ENCODE peak calls at places on chromosomes 7 and 10, in six cellular contexts. A, T, L, D, J and K are unnamed samples. For H3K4me1 and H3K9me3, the result is how much of the 10 kb centered on the place peaks cover.

GRCh38 chr10:43781480-43782361 is 133.0 kb upstream of the ZNF32 start:
- DNase-seq in L (peak), T (peak), A (no peak), J (no peak), D (no peak), K (peak)

GRCh38 chr7:41559426-41559825 is 143.5 kb downstream of the INHBA start:
- DNase-seq in A (no peak), J (no peak), D (no peak), L (peak), T (peak), K (no peak)

GRCh38 chr10:80596391-80597257 is 58.9 kb downstream of the SH2D4B start:
- DNase-seq in L (peak), J (peak), A (peak), T (peak), D (peak), K (peak)

GRCh38 chr7:10888861-10889260 is 84.8 kb upstream of the PHF14 start:
- DNase-seq in T (peak), J (peak), A (no peak), L (no peak), D (no peak), K (no peak)

GRCh38 chr7:1755783-1756626 is 85.9 kb downstream of the ELFN1 start:
- DNase-seq in L (no peak), J (peak), T (peak), D (no peak), A (no peak), K (no peak)

GRCh38 chr10:97926055-97926454 is 76.4 kb downstream of the GOLGA7B start:
- DNase-seq in L (no peak), J (no peak), T (no peak), A (no peak), D (no peak), K (no peak)

GRCh38 chr10:30705086-30705624 is 75.6 kb upstream of the LYZL2 start:
- DNase-seq in T (no peak), D (no peak), A (no peak), L (no peak), J (peak), K (no peak)

GRCh38 chr10:70362357-70362756 is 20.1 kb downstream of the LRRC20 start:
- DNase-seq in T (no peak), J (no peak), L (no peak), D (no peak), A (no peak), K (no peak)

GRCh38 chr7:143299840-143300239 is 11.7 kb downstream of the CASP2 start:
- DNase-seq in T (peak), A (peak), L (no peak), D (peak), J (peak), K (peak)

GRCh38 chr10:132784582-132785432 is 1.1 kb downstream of the NKX6-2 start:
- DNase-seq in D (no peak), J (no peak), T (peak), A (no peak), L (no peak), K (no peak)

GRCh38 chr10:21860718-21861117 is 142.8 kb downstream of the DNAJC1 start:
- DNase-seq in T (peak), J (no peak), D (no peak), A (no peak), L (peak), K (no peak)

GRCh38 chr10:50501899-50502556 is 121.7 kb downstream of the SGMS1 start:
- DNase-seq in A (no peak), D (no peak), L (no peak), T (peak), J (no peak), K (no peak)

GRCh38 chr10:103554488-103555320 is 61.2 kb downstream of the NEURL1 start:
- DNase-seq in A (peak), T (peak), L (peak), D (peak), J (no peak), K (peak)

GRCh38 chr10:1173091-1173490 is 116.9 kb downstream of the WDR37 start:
- DNase-seq in A (no peak), T (no peak), D (no peak), J (no peak), L (no peak), K (no peak)

GRCh38 chr7:20299647-20300312 is 30.9 kb upstream of the ITGB8 start:
- DNase-seq in A (no peak), J (no peak), T (no peak), D (no peak), L (peak), K (no peak)

GRCh38 chr10:76257816-76258215 is 826.4 kb downstream of the LRMDA start:
- DNase-seq in T (no peak), A (no peak), D (no peak), J (no peak), L (no peak), K (no peak)

GRCh38 chr10:25867321-25867720 is 66.7 kb upstream of the MYO3A start:
- DNase-seq in J (no peak), D (no peak), A (no peak), T (no peak), L (no peak), K (no peak)

GRCh38 chr10:131843089-131843595 is 57.7 kb upstream of the PPP2R2D start:
- DNase-seq in J (no peak), D (no peak), L (no peak), A (no peak), T (peak), K (no peak)

GRCh38 chr7:66758964-66759628 is 18.6 kb downstream of the RABGEF1 start:
- DNase-seq in L (no peak), T (no peak), J (no peak), A (no peak), D (no peak), K (no peak)

GRCh38 chr7:1558841-1559625 is 3.0 kb upstream of the TMEM184A start:
- DNase-seq in T (peak), L (no peak), J (no peak), A (no peak), D (no peak), K (peak)

GRCh38 chr7:134470864-134471263 is 12.0 kb upstream of the AKR1B1 start:
- DNase-seq in D (no peak), A (no peak), L (peak), T (no peak), J (no peak), K (no peak)

GRCh38 chr10:89029785-89030437 is 39.3 kb downstream of the FAS start:
- DNase-seq in A (peak), L (peak), J (peak), T (no peak), D (peak), K (peak)

GRCh38 chr10:89553064-89553734 is 17.8 kb upstream of the SLC16A12 start:
- DNase-seq in D (no peak), J (no peak), T (peak), A (no peak), L (peak), K (no peak)

GRCh38 chr7:29270979-29271658 is 76.5 kb downstream of the CHN2 start:
- DNase-seq in T (no peak), J (no peak), D (no peak), L (no peak), A (no peak), K (no peak)

GRCh38 chr7:4800487-4800886 is 25.1 kb downstream of the AP5Z1 start:
- DNase-seq in T (peak), J (no peak), L (no peak), D (no peak), A (no peak), K (no peak)

GRCh38 chr10:33776419-33776818 is 442.0 kb upstream of the NRP1 start:
- DNase-seq in D (no peak), J (no peak), A (no peak), L (no peak), T (no peak), K (no peak)

GRCh38 chr7:23955145-23955544 is 245.1 kb downstream of the STK31 start:
- DNase-seq in A (no peak), D (no peak), L (peak), T (no peak), J (no peak), K (no peak)

DNA sequence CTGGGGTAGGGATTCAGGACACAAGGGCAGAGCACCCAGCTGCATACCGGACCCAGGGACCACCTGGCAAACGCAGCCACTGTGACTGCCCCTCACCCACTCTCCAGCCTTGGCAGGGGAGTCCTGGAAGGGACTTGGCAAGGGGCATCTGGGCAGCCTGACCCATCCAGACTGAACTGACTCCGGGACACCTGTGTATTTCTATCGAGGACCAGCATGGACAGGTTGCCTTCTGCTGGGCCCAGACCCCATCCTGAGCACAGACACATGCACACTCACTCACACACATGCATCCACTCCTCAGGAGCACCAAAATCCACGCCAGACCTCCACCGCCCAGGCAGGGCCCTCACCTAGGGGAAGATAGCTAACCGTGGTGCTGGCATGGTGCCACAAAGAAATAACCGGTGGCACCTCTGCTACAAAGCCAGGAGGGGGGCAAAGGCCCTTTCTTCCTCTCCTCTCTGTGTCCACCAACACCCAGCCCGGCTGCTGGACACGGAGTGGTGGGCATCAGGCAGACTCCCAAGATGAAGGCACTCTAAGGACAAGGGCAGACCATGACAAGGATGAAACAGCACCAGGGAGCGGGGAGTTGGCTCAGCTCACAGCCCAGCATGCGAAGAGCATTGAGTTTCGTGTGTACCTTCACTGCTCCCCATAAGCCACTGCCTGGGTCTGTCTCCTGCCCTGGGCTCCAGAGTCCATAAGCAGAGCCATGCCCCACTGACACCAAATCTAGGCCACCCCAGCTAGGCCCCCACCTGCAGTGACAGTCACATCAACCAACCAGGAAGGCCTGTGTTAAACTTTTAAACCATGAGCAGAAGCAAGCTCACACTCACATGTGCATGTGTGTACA is 35.3 kb downstream of the KCNH2 start:
- DNase-seq in J (no peak), D (no peak), A (no peak), T (peak), L (no peak), K (no peak)
- H3K4me1 ChIP-seq in J (under half), D (under half), A (under half), T (under half), L (under half), K (under half)

GRCh38 chr10:37813763-37814162 is 43.6 kb downstream of the ZNF248 start:
- DNase-seq in J (no peak), L (no peak), A (no peak), D (no peak), T (no peak), K (no peak)
- H3K9me3 ChIP-seq in J (under half), L (under half), A (under half), D (under half), T (under half), K (half or more)

GRCh38 chr7:102280521-102280920 is 6.1 kb upstream of the SH2B2 start:
- DNase-seq in J (no peak), L (no peak), A (no peak), T (no peak), D (no peak), K (no peak)

GRCh38 chr7:102282465-102283362 is 4.0 kb upstream of the SH2B2 start:
- DNase-seq in A (no peak), L (no peak), J (no peak), T (peak), D (no peak), K (no peak)

GRCh38 chr7:102277901-102278300 is 8.8 kb upstream of the SH2B2 start:
- DNase-seq in T (no peak), J (no peak), D (no peak), L (no peak), A (no peak), K (no peak)

GRCh38 chr7:102281785-102282184 is 4.9 kb upstream of the SH2B2 start:
- DNase-seq in T (no peak), A (no peak), L (no peak), J (no peak), D (no peak), K (no peak)

GRCh38 chr7:102279537-102280400 is 6.9 kb upstream of the SH2B2 start:
- DNase-seq in J (peak), T (peak), D (peak), L (peak), A (peak), K (peak)
- H3K27ac ChIP-seq in J (peak), T (no peak), D (no peak), L (no peak), A (no peak), K (no peak)

GRCh38 chr10:71462642-71462935 is 65.9 kb downstream of the CDH23 start:
- DNase-seq in L (no peak), D (no peak), A (no peak), J (no peak), T (peak), K (no peak)
- H3K4me1 ChIP-seq in L (under half), D (under half), A (under half), J (under half), T (under half), K (under half)

DNA sequence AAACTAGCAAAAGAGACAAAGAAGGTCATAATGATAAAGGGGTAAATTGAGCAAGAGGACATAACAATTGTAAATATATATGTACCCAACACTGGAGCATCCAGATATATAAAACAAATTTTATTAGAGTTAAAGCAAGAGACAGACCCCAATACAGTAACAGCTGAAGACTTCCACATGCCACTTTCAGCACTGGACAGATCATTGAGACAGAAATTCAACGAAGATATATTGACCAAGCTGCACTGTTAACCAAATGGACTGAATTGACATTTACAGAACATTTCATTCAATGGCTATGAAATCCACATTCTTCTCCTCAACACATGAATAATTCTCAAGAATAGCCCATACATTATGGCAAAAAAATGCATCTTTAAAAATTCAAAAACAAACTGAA is 378.2 kb downstream of the PTPRN2 start:
- DNase-seq in L (no peak), A (no peak), D (no peak), J (no peak), T (no peak), K (no peak)
- H3K9me3 ChIP-seq in L (under half), A (under half), D (under half), J (under half), T (under half), K (under half)

GRCh38 chr10:122373108-122373507 is 1.4 kb upstream of the PLEKHA1 start:
- DNase-seq in A (no peak), D (no peak), L (no peak), J (no peak), T (no peak), K (no peak)
- H3K27ac ChIP-seq in A (no peak), D (no peak), L (no peak), J (no peak), T (no peak), K (peak)

GRCh38 chr10:125123363-125124113 is 36.8 kb downstream of the CTBP2 start:
- DNase-seq in A (no peak), J (no peak), T (peak), D (peak), L (peak), K (peak)
- H3K4me1 ChIP-seq in A (under half), J (under half), T (under half), D (under half), L (under half), K (half or more)